ENCODE peak calls at places on chromosomes 11 and 22, in ten cellular contexts. One of them, this sample, is unnamed.

GRCh38 chr22:38069372-38070249 is 12.4 kb downstream of the PICK1 start:
- DNase-seq in naive thymus-derived CD4-positive, alpha-beta T cell: no peak
- DNase-seq in brain microvascular endothelial cell: peak
- DNase-seq in CD4-positive, CD25-positive, alpha-beta regulatory T cell: no peak
- DNase-seq in psoas muscle: peak
- DNase-seq in left lung: peak
- DNase-seq in CD8-positive, alpha-beta T cell: no peak
- DNase-seq in lung: no peak
- DNase-seq in neural progenitor cell: peak
- DNase-seq in cardiac muscle cell: peak
- DNase-seq in this sample: peak

GRCh38 chr22:20571531-20572007 is 64.2 kb downstream of the MED15 start:
- DNase-seq in naive thymus-derived CD4-positive, alpha-beta T cell: peak
- DNase-seq in brain microvascular endothelial cell: no peak
- DNase-seq in CD4-positive, CD25-positive, alpha-beta regulatory T cell: peak
- DNase-seq in psoas muscle: peak
- DNase-seq in left lung: no peak
- DNase-seq in CD8-positive, alpha-beta T cell: peak
- DNase-seq in lung: no peak
- DNase-seq in neural progenitor cell: peak
- DNase-seq in cardiac muscle cell: peak
- DNase-seq in this sample: peak

GRCh38 chr11:11978792-11979486 is 29.5 kb downstream of the DKK3 start:
- DNase-seq in naive thymus-derived CD4-positive, alpha-beta T cell: no peak
- DNase-seq in brain microvascular endothelial cell: peak
- DNase-seq in CD4-positive, CD25-positive, alpha-beta regulatory T cell: no peak
- DNase-seq in psoas muscle: peak
- DNase-seq in left lung: no peak
- DNase-seq in CD8-positive, alpha-beta T cell: no peak
- DNase-seq in lung: no peak
- DNase-seq in neural progenitor cell: no peak
- DNase-seq in cardiac muscle cell: peak
- DNase-seq in this sample: peak

GRCh38 chr11:98434296-98434695 is 586.5 kb upstream of the CNTN5 start:
- DNase-seq in naive thymus-derived CD4-positive, alpha-beta T cell: no peak
- DNase-seq in brain microvascular endothelial cell: no peak
- DNase-seq in CD4-positive, CD25-positive, alpha-beta regulatory T cell: no peak
- DNase-seq in psoas muscle: no peak
- DNase-seq in left lung: no peak
- DNase-seq in CD8-positive, alpha-beta T cell: no peak
- DNase-seq in lung: no peak
- DNase-seq in neural progenitor cell: no peak
- DNase-seq in cardiac muscle cell: no peak
- DNase-seq in this sample: no peak

GRCh38 chr22:31737932-31738331 is 12.0 kb downstream of the PRR14L start:
- DNase-seq in naive thymus-derived CD4-positive, alpha-beta T cell: no peak
- DNase-seq in brain microvascular endothelial cell: no peak
- DNase-seq in CD4-positive, CD25-positive, alpha-beta regulatory T cell: peak
- DNase-seq in psoas muscle: no peak
- DNase-seq in left lung: no peak
- DNase-seq in CD8-positive, alpha-beta T cell: no peak
- DNase-seq in lung: no peak
- DNase-seq in neural progenitor cell: no peak
- DNase-seq in cardiac muscle cell: no peak
- DNase-seq in this sample: no peak

GRCh38 chr22:47213571-47214230 is 451.3 kb downstream of the TBC1D22A start:
- DNase-seq in naive thymus-derived CD4-positive, alpha-beta T cell: no peak
- DNase-seq in brain microvascular endothelial cell: no peak
- DNase-seq in CD4-positive, CD25-positive, alpha-beta regulatory T cell: peak
- DNase-seq in psoas muscle: no peak
- DNase-seq in left lung: no peak
- DNase-seq in CD8-positive, alpha-beta T cell: no peak
- DNase-seq in lung: peak
- DNase-seq in neural progenitor cell: peak
- DNase-seq in cardiac muscle cell: peak
- DNase-seq in this sample: no peak

GRCh38 chr11:111607751-111608150 is 5.5 kb downstream of the SIK2 start:
- DNase-seq in naive thymus-derived CD4-positive, alpha-beta T cell: no peak
- DNase-seq in brain microvascular endothelial cell: no peak
- DNase-seq in CD4-positive, CD25-positive, alpha-beta regulatory T cell: no peak
- DNase-seq in psoas muscle: no peak
- DNase-seq in left lung: no peak
- DNase-seq in CD8-positive, alpha-beta T cell: no peak
- DNase-seq in lung: no peak
- DNase-seq in neural progenitor cell: no peak
- DNase-seq in cardiac muscle cell: no peak
- DNase-seq in this sample: no peak

GRCh38 chr22:35498026-35498425 is 42.6 kb upstream of the RASD2 start:
- DNase-seq in naive thymus-derived CD4-positive, alpha-beta T cell: no peak
- DNase-seq in brain microvascular endothelial cell: no peak
- DNase-seq in CD4-positive, CD25-positive, alpha-beta regulatory T cell: no peak
- DNase-seq in psoas muscle: no peak
- DNase-seq in left lung: no peak
- DNase-seq in CD8-positive, alpha-beta T cell: no peak
- DNase-seq in lung: no peak
- DNase-seq in neural progenitor cell: no peak
- DNase-seq in cardiac muscle cell: peak
- DNase-seq in this sample: no peak

GRCh38 chr11:36306888-36307287 is 10.8 kb downstream of the PRR5L start:
- DNase-seq in naive thymus-derived CD4-positive, alpha-beta T cell: no peak
- DNase-seq in brain microvascular endothelial cell: no peak
- DNase-seq in CD4-positive, CD25-positive, alpha-beta regulatory T cell: peak
- DNase-seq in psoas muscle: no peak
- DNase-seq in left lung: no peak
- DNase-seq in CD8-positive, alpha-beta T cell: no peak
- DNase-seq in lung: no peak
- DNase-seq in neural progenitor cell: peak
- DNase-seq in cardiac muscle cell: peak
- DNase-seq in this sample: no peak

GRCh38 chr11:20048707-20049106 is 111.6 kb downstream of the DBX1 start:
- DNase-seq in naive thymus-derived CD4-positive, alpha-beta T cell: no peak
- DNase-seq in brain microvascular endothelial cell: no peak
- DNase-seq in CD4-positive, CD25-positive, alpha-beta regulatory T cell: no peak
- DNase-seq in psoas muscle: no peak
- DNase-seq in left lung: no peak
- DNase-seq in CD8-positive, alpha-beta T cell: no peak
- DNase-seq in lung: no peak
- DNase-seq in neural progenitor cell: no peak
- DNase-seq in cardiac muscle cell: no peak
- DNase-seq in this sample: no peak
- H3K27ac ChIP-seq in naive thymus-derived CD4-positive, alpha-beta T cell: no peak
- H3K27ac ChIP-seq in brain microvascular endothelial cell: no peak
- H3K27ac ChIP-seq in CD4-positive, CD25-positive, alpha-beta regulatory T cell: no peak
- H3K27ac ChIP-seq in psoas muscle: peak
- H3K27ac ChIP-seq in left lung: no peak
- H3K27ac ChIP-seq in CD8-positive, alpha-beta T cell: no peak
- H3K27ac ChIP-seq in lung: peak
- H3K27ac ChIP-seq in neural progenitor cell: no peak
- H3K27ac ChIP-seq in cardiac muscle cell: peak
- H3K27ac ChIP-seq in this sample: peak

DNA sequence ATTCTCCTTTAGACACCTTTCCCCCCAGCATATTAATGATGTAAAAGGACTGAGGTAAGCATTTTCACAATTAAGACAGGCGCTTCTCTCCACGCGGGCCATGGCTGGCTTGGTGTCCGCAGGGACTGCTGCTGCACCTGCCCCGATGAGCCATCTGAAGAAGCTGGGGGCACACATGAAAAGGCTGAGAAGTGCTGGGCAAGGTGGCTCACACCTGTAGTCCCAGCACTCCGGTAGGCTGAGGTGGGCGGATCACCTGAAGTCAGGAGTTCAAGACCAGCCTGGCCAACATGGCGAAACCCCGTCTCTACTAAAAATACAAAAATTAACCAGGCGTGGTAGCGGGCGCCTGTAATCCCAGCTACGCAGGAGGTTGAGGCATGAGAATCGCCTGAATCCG is 21.3 kb downstream of the KRTAP5-6 start:
- DNase-seq in naive thymus-derived CD4-positive, alpha-beta T cell: no peak
- DNase-seq in brain microvascular endothelial cell: no peak
- DNase-seq in CD4-positive, CD25-positive, alpha-beta regulatory T cell: no peak
- DNase-seq in psoas muscle: no peak
- DNase-seq in left lung: no peak
- DNase-seq in CD8-positive, alpha-beta T cell: no peak
- DNase-seq in lung: no peak
- DNase-seq in neural progenitor cell: no peak
- DNase-seq in cardiac muscle cell: no peak
- DNase-seq in this sample: no peak
- H3K27ac ChIP-seq in naive thymus-derived CD4-positive, alpha-beta T cell: no peak
- H3K27ac ChIP-seq in brain microvascular endothelial cell: no peak
- H3K27ac ChIP-seq in CD4-positive, CD25-positive, alpha-beta regulatory T cell: no peak
- H3K27ac ChIP-seq in psoas muscle: no peak
- H3K27ac ChIP-seq in left lung: no peak
- H3K27ac ChIP-seq in CD8-positive, alpha-beta T cell: no peak
- H3K27ac ChIP-seq in lung: no peak
- H3K27ac ChIP-seq in neural progenitor cell: no peak
- H3K27ac ChIP-seq in cardiac muscle cell: no peak
- H3K27ac ChIP-seq in this sample: peak

DNA sequence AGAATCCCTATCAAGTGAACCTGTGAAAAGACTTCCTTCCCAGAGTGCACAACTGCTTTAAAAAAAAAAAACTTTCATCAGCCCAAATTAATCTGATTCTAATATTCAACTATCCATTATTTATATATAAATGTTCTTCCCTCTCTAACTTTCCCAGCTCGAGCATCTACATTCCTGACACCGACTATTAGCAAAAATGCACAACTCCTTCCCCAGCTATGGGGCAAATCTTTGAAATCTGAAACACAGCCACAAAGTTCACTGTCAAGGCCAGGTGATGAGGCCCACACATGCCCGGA is 2.3 kb downstream of the PHF21A start:
- DNase-seq in naive thymus-derived CD4-positive, alpha-beta T cell: no peak
- DNase-seq in brain microvascular endothelial cell: no peak
- DNase-seq in CD4-positive, CD25-positive, alpha-beta regulatory T cell: no peak
- DNase-seq in psoas muscle: no peak
- DNase-seq in left lung: no peak
- DNase-seq in CD8-positive, alpha-beta T cell: no peak
- DNase-seq in lung: no peak
- DNase-seq in neural progenitor cell: no peak
- DNase-seq in cardiac muscle cell: no peak
- DNase-seq in this sample: no peak
- H3K27ac ChIP-seq in naive thymus-derived CD4-positive, alpha-beta T cell: peak
- H3K27ac ChIP-seq in brain microvascular endothelial cell: peak
- H3K27ac ChIP-seq in CD4-positive, CD25-positive, alpha-beta regulatory T cell: peak
- H3K27ac ChIP-seq in psoas muscle: peak
- H3K27ac ChIP-seq in left lung: peak
- H3K27ac ChIP-seq in CD8-positive, alpha-beta T cell: peak
- H3K27ac ChIP-seq in lung: peak
- H3K27ac ChIP-seq in neural progenitor cell: no peak
- H3K27ac ChIP-seq in cardiac muscle cell: peak
- H3K27ac ChIP-seq in this sample: peak

GRCh38 chr22:24359452-24360120 is 67.8 kb upstream of the ADORA2A start:
- DNase-seq in naive thymus-derived CD4-positive, alpha-beta T cell: no peak
- DNase-seq in brain microvascular endothelial cell: no peak
- DNase-seq in CD4-positive, CD25-positive, alpha-beta regulatory T cell: no peak
- DNase-seq in psoas muscle: no peak
- DNase-seq in left lung: no peak
- DNase-seq in CD8-positive, alpha-beta T cell: no peak
- DNase-seq in lung: no peak
- DNase-seq in neural progenitor cell: no peak
- DNase-seq in cardiac muscle cell: peak
- DNase-seq in this sample: no peak
- H3K27ac ChIP-seq in naive thymus-derived CD4-positive, alpha-beta T cell: no peak
- H3K27ac ChIP-seq in brain microvascular endothelial cell: no peak
- H3K27ac ChIP-seq in CD4-positive, CD25-positive, alpha-beta regulatory T cell: no peak
- H3K27ac ChIP-seq in psoas muscle: no peak
- H3K27ac ChIP-seq in left lung: no peak
- H3K27ac ChIP-seq in CD8-positive, alpha-beta T cell: no peak
- H3K27ac ChIP-seq in lung: peak
- H3K27ac ChIP-seq in neural progenitor cell: no peak
- H3K27ac ChIP-seq in cardiac muscle cell: peak
- H3K27ac ChIP-seq in this sample: peak

DNA sequence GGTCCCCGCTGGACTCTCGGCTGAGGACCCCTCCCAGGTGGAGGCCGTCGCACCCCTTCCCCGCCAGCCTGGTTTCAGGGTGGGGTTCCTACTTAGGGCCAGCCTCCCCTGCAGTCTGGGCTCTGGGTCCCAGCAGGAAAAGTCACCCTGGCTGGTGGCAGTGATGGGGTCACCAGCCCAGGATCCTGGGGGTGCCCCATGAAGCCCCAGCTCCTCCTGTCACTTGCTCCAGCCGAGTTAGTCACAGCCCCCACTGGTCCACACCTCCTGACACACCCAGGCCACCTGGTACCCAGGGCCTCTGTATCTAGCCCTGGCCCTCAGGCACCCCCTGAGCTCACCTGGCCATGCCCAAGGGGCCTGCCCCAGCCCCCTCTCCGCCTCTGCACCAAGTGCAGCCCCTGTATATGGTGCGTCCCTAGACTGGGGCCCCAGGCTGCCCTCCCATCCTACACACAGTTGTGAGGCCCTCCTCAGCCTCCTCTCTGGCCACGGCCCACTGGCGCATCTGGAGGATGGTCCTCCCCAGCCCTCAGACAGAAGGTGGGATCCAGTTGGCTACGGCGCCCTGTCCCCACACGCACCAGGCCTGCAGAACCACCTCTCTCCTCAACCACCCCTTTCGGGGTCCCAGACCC is 6.7 kb downstream of the PLXNB2 start:
- DNase-seq in naive thymus-derived CD4-positive, alpha-beta T cell: no peak
- DNase-seq in brain microvascular endothelial cell: no peak
- DNase-seq in CD4-positive, CD25-positive, alpha-beta regulatory T cell: no peak
- DNase-seq in psoas muscle: no peak
- DNase-seq in left lung: no peak
- DNase-seq in CD8-positive, alpha-beta T cell: no peak
- DNase-seq in lung: no peak
- DNase-seq in neural progenitor cell: no peak
- DNase-seq in cardiac muscle cell: no peak
- DNase-seq in this sample: no peak
- H3K27ac ChIP-seq in naive thymus-derived CD4-positive, alpha-beta T cell: no peak
- H3K27ac ChIP-seq in brain microvascular endothelial cell: no peak
- H3K27ac ChIP-seq in CD4-positive, CD25-positive, alpha-beta regulatory T cell: no peak
- H3K27ac ChIP-seq in psoas muscle: no peak
- H3K27ac ChIP-seq in left lung: no peak
- H3K27ac ChIP-seq in CD8-positive, alpha-beta T cell: no peak
- H3K27ac ChIP-seq in lung: peak
- H3K27ac ChIP-seq in neural progenitor cell: no peak
- H3K27ac ChIP-seq in cardiac muscle cell: no peak
- H3K27ac ChIP-seq in this sample: peak

GRCh38 chr11:70433526-70433925 is 35.2 kb downstream of the CTTN start:
- DNase-seq in naive thymus-derived CD4-positive, alpha-beta T cell: no peak
- DNase-seq in brain microvascular endothelial cell: no peak
- DNase-seq in CD4-positive, CD25-positive, alpha-beta regulatory T cell: no peak
- DNase-seq in psoas muscle: no peak
- DNase-seq in left lung: peak
- DNase-seq in CD8-positive, alpha-beta T cell: no peak
- DNase-seq in lung: no peak
- DNase-seq in neural progenitor cell: no peak
- DNase-seq in cardiac muscle cell: no peak
- DNase-seq in this sample: no peak
- H3K27ac ChIP-seq in naive thymus-derived CD4-positive, alpha-beta T cell: no peak
- H3K27ac ChIP-seq in brain microvascular endothelial cell: no peak
- H3K27ac ChIP-seq in CD4-positive, CD25-positive, alpha-beta regulatory T cell: no peak
- H3K27ac ChIP-seq in psoas muscle: no peak
- H3K27ac ChIP-seq in left lung: no peak
- H3K27ac ChIP-seq in CD8-positive, alpha-beta T cell: no peak
- H3K27ac ChIP-seq in lung: no peak
- H3K27ac ChIP-seq in neural progenitor cell: no peak
- H3K27ac ChIP-seq in cardiac muscle cell: no peak
- H3K27ac ChIP-seq in this sample: no peak